ENCODE peak calls at places on chromosomes 12 and 14, in five cellular contexts. E, X, Q, H and Z are unnamed samples.

GRCh38 chr12:5096241-5096880 is 52.7 kb downstream of the KCNA5 start:
- DNase-seq in H (peak; percentile 92), Q (no peak), X (no peak), E (no peak), Z (peak; percentile 16)

GRCh38 chr14:96423446-96424103 is 31.6 kb downstream of the AK7 start:
- DNase-seq in E (no peak), X (no peak), Q (no peak), H (no peak), Z (no peak)

GRCh38 chr12:51070004-51070403 is 13.4 kb downstream of the CSRNP2 start:
- DNase-seq in H (peak; percentile 49), Q (no peak), X (no peak), E (no peak), Z (peak; percentile 46)

GRCh38 chr12:119894916-119895315 is 17.8 kb upstream of the CIT start:
- DNase-seq in H (no peak), Q (no peak), E (no peak), X (no peak), Z (no peak)

GRCh38 chr12:26971963-26972362 is 33.7 kb downstream of the FGFR1OP2 start:
- DNase-seq in H (no peak), E (no peak), X (no peak), Q (no peak), Z (no peak)

GRCh38 chr12:71846322-71846940 is 6.9 kb downstream of the TBC1D15 start:
- DNase-seq in E (no peak), H (peak; percentile 47), Q (no peak), X (no peak), Z (no peak)

GRCh38 chr12:55935742-55936151 is 4.8 kb downstream of the DGKA start:
- DNase-seq in Q (peak; percentile 33), H (no peak), E (no peak), X (peak; percentile 54), Z (no peak)

GRCh38 chr12:124346425-124347168 is 51.7 kb downstream of the RFLNA start:
- DNase-seq in X (no peak), Q (no peak), H (no peak), E (no peak), Z (no peak)

GRCh38 chr12:76621582-76622024 is 62.0 kb upstream of the OSBPL8 start:
- DNase-seq in X (peak; percentile 41), H (peak; percentile 72), Q (peak; percentile 80), E (peak; percentile 78), Z (peak; percentile 59)

GRCh38 chr14:71586131-71586893 is 345.9 kb upstream of the RGS6 start:
- DNase-seq in H (peak; percentile 59), E (peak; percentile 25), Q (peak; percentile 65), X (no peak), Z (no peak)

GRCh38 chr14:55516776-55517175 is 63.2 kb upstream of the KTN1 start:
- DNase-seq in E (no peak), Q (no peak), H (no peak), X (no peak), Z (no peak)

GRCh38 chr12:100539209-100539608 is 34.3 kb upstream of the GAS2L3 start:
- DNase-seq in H (peak; percentile 37), X (no peak), Q (peak; percentile 21), E (no peak), Z (no peak)

GRCh38 chr12:12336049-12336411 is 14.0 kb downstream of the MANSC1 start:
- DNase-seq in E (no peak), H (no peak), Q (no peak), X (no peak), Z (peak; percentile 52)

GRCh38 chr12:48004941-48005749 is 869 bp upstream of the COL2A1 start:
- DNase-seq in Q (no peak), X (no peak), E (no peak), H (no peak), Z (no peak)

GRCh38 chr12:92784795-92785562 is 82.2 kb downstream of the PLEKHG7 start:
- DNase-seq in H (peak; percentile 79), E (no peak), X (no peak), Q (no peak), Z (no peak)

GRCh38 chr14:68390731-68391130 is 402.1 kb downstream of the ZFP36L1 start:
- DNase-seq in X (no peak), H (no peak), Q (no peak), E (no peak), Z (no peak)

GRCh38 chr12:15527201-15527782 is 205.0 kb downstream of the PTPRO start:
- DNase-seq in H (peak; percentile 15), X (peak; percentile 23), E (no peak), Q (no peak), Z (no peak)

GRCh38 chr12:24991209-24992049 is 42.5 kb upstream of the BCAT1 start:
- DNase-seq in X (no peak), H (peak; percentile 75), E (no peak), Q (no peak), Z (no peak)

GRCh38 chr14:66965831-66966230 is 223.4 kb upstream of the GARIN2 start:
- DNase-seq in Q (no peak), H (peak; percentile 43), X (no peak), E (no peak), Z (no peak)

GRCh38 chr12:94872007-94872653 is 131.4 kb downstream of the NDUFA12 start:
- DNase-seq in H (no peak), E (no peak), X (no peak), Q (no peak), Z (no peak)

GRCh38 chr12:94873368-94874085 is 130.0 kb downstream of the NDUFA12 start:
- DNase-seq in Q (no peak), E (no peak), H (no peak), X (peak; percentile 16), Z (no peak)

GRCh38 chr12:94874986-94875312 is 128.5 kb downstream of the NDUFA12 start:
- DNase-seq in Q (no peak), H (no peak), X (no peak), E (no peak), Z (no peak)

GRCh38 chr12:94874086-94874985 is 129.2 kb downstream of the NDUFA12 start:
- DNase-seq in H (no peak), E (no peak), Q (no peak), X (no peak), Z (no peak)

GRCh38 chr12:94872671-94873367 is 130.7 kb downstream of the NDUFA12 start:
- DNase-seq in E (no peak), X (no peak), H (no peak), Q (no peak), Z (no peak)
- H3K27me3 ChIP-seq in E (no peaks in the 10 kb centered on the region), X (peaks cover 96% of the 10 kb centered on the region), H (peaks cover 49% of the 10 kb centered on the region), Q (no peaks in the 10 kb centered on the region), Z (no peaks in the 10 kb centered on the region)

DNA sequence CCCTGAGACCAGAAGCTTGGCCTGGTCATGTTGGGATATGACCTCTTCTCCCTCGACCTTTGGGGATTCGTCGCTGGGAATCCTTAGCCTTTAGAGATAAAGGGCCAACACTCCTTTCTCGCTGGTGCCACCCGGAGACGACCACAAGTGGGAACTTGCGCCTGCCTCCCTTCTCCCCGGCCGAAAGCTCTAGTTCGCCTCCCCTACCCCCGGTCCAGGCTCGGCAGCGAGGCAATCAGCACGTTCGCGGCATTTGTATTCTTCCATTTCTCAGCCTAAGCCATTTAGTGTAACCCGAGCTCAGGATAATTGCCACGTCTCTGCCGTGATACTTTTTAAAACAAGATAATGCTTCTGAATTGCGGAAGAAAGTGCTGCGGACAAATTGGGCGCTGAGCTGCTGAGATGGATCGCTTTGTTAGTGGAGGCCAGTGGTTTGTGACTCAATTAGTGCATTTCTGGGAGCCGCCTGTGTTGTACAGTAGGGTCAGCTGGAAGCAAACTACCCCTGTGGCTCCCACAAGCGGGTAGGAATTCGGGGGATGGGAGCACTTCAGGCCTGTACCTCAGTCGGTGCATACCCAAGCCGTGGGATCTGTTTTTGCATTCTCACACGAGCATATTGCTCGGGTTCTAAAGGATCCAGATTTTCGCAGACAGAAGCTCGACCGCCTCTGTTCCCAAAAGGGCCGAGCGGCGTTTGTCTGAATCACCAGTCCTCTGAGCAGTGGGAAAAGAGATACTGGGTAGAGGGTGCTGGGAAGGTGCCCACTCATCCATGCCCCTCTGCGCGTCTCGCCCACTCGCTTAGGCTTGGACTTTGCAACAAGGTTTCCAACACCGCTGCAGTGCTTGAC is 6.8 kb upstream of the SIX1 start:
- DNase-seq in X (no peak), Q (no peak), H (peak; percentile 25), E (no peak), Z (no peak)
- H3K4me3 ChIP-seq in X (peak overlapping the region; percentile 74), Q (peak overlapping the region; percentile 68), H (no peak overlapping the region), E (no peak overlapping the region), Z (peak overlapping the region; percentile 5)

GRCh38 chr14:20143911-20144310 is 5.3 kb downstream of the OR4N5 start:
- DNase-seq in E (no peak), H (no peak), X (no peak), Q (no peak), Z (no peak)
- TF ChIP-seq CTCF in E (no peak), H (no peak), X (no peak), Q (no peak), Z (no peak)

GRCh38 chr12:53999596-54000104 is 311 bp upstream of the HOXC9 start:
- DNase-seq in H (peak; percentile 31), E (no peak), Q (peak; percentile 80), X (no peak), Z (no peak)
- H3K27me3 ChIP-seq in H (peaks cover 98% of the 10 kb centered on the region), E (peaks cover 28% of the 10 kb centered on the region), Q (no peaks in the 10 kb centered on the region), X (peaks cover 100% of the 10 kb centered on the region), Z (peaks cover 5% of the 10 kb centered on the region)